ENCODE peak calls at places on chromosomes 3 and 15, in four cellular contexts. One of them, this sample, is unnamed.

GRCh38 chr3:108117245-108117644 is 26.4 kb upstream of the CD47 start:
- DNase-seq in stimulated activated CD4-positive, alpha-beta T cell treated with anti-CD3 and anti-CD28 coated beads, Interleukin-4, amount 100 ng/mL, for 1 hour: no peak
- DNase-seq in fibroblast of the aortic adventitia: peak
- DNase-seq in GM12892: no peak
- DNase-seq in this sample: no peak

GRCh38 chr3:184619348-184619747 is 57.8 kb downstream of the EPHB3 start:
- DNase-seq in fibroblast of the aortic adventitia: no peak
- DNase-seq in GM12892: no peak
- DNase-seq in stimulated activated CD4-positive, alpha-beta T cell treated with anti-CD3 and anti-CD28 coated beads, Interleukin-4, amount 100 ng/mL, for 1 hour: no peak
- DNase-seq in this sample: no peak

GRCh38 chr3:58414538-58415197 is 19.0 kb downstream of the PDHB start:
- DNase-seq in stimulated activated CD4-positive, alpha-beta T cell treated with anti-CD3 and anti-CD28 coated beads, Interleukin-4, amount 100 ng/mL, for 1 hour: peak
- DNase-seq in GM12892: no peak
- DNase-seq in fibroblast of the aortic adventitia: peak
- DNase-seq in this sample: peak

GRCh38 chr3:157136647-157137387 is 23.1 kb downstream of the CCNL1 start:
- DNase-seq in stimulated activated CD4-positive, alpha-beta T cell treated with anti-CD3 and anti-CD28 coated beads, Interleukin-4, amount 100 ng/mL, for 1 hour: no peak
- DNase-seq in GM12892: no peak
- DNase-seq in fibroblast of the aortic adventitia: peak
- DNase-seq in this sample: no peak

GRCh38 chr3:52469001-52469400 is 13.6 kb downstream of the NISCH start:
- DNase-seq in fibroblast of the aortic adventitia: no peak
- DNase-seq in GM12892: no peak
- DNase-seq in stimulated activated CD4-positive, alpha-beta T cell treated with anti-CD3 and anti-CD28 coated beads, Interleukin-4, amount 100 ng/mL, for 1 hour: no peak
- DNase-seq in this sample: no peak

GRCh38 chr15:63234479-63234878 is 42.9 kb upstream of the APH1B start:
- DNase-seq in fibroblast of the aortic adventitia: peak
- DNase-seq in GM12892: no peak
- DNase-seq in stimulated activated CD4-positive, alpha-beta T cell treated with anti-CD3 and anti-CD28 coated beads, Interleukin-4, amount 100 ng/mL, for 1 hour: no peak
- DNase-seq in this sample: no peak

GRCh38 chr15:96333194-96334016 is 2.9 kb downstream of the NR2F2 start:
- DNase-seq in GM12892: no peak
- DNase-seq in stimulated activated CD4-positive, alpha-beta T cell treated with anti-CD3 and anti-CD28 coated beads, Interleukin-4, amount 100 ng/mL, for 1 hour: no peak
- DNase-seq in fibroblast of the aortic adventitia: peak
- DNase-seq in this sample: no peak

GRCh38 chr15:70188286-70188685 is 90.6 kb upstream of the TLE3 start:
- DNase-seq in GM12892: no peak
- DNase-seq in fibroblast of the aortic adventitia: no peak
- DNase-seq in stimulated activated CD4-positive, alpha-beta T cell treated with anti-CD3 and anti-CD28 coated beads, Interleukin-4, amount 100 ng/mL, for 1 hour: no peak
- DNase-seq in this sample: no peak

GRCh38 chr3:66644549-66644948 is 143.7 kb upstream of the LRIG1 start:
- DNase-seq in fibroblast of the aortic adventitia: no peak
- DNase-seq in stimulated activated CD4-positive, alpha-beta T cell treated with anti-CD3 and anti-CD28 coated beads, Interleukin-4, amount 100 ng/mL, for 1 hour: no peak
- DNase-seq in GM12892: no peak
- DNase-seq in this sample: no peak